ENCODE peak calls at places on chromosomes 11 and 22, in seven cellular contexts. Z, O, B, Y, S, G and X are unnamed samples.

GRCh38 chr22:36589856-36590255 is 60.9 kb upstream of the EIF3D start:
- DNase-seq in O (no peak), B (no peak), G (no peak), Z (no peak), Y (no peak), S (no peak), X (no peak)

GRCh38 chr11:131910491-131911387 is 540.3 kb downstream of the NTM start:
- DNase-seq in S (no peak), O (peak; percentile 58), Y (no peak), B (peak; percentile 35), G (no peak), Z (peak; percentile 29), X (no peak)

GRCh38 chr11:119905162-119905561 is 176.2 kb upstream of the NECTIN1 start:
- DNase-seq in Y (no peak), S (no peak), B (no peak), G (no peak), Z (no peak), O (no peak), X (no peak)

GRCh38 chr22:29917052-29917902 is 34.3 kb downstream of the MTMR3 start:
- DNase-seq in Y (no peak), B (no peak), O (no peak), G (no peak), S (no peak), Z (no peak), X (no peak)

GRCh38 chr11:126337472-126338241 is 17.8 kb upstream of the ST3GAL4 start:
- DNase-seq in S (no peak), Y (no peak), G (no peak), B (no peak), O (no peak), Z (no peak), X (no peak)

GRCh38 chr11:79437981-79438630 is 2.7 kb downstream of the TENM4 start:
- DNase-seq in S (peak; percentile 26), B (peak; percentile 31), Z (peak; percentile 22), Y (no peak), O (peak; percentile 24), G (no peak), X (peak; percentile 78)

GRCh38 chr11:129703846-129704245 is 111.8 kb upstream of the TMEM45B start:
- DNase-seq in B (no peak), Y (no peak), G (no peak), Z (no peak), S (no peak), O (no peak), X (no peak)

GRCh38 chr22:41425704-41426365 is 20.8 kb downstream of the TOB2 start:
- DNase-seq in G (no peak), S (no peak), O (no peak), B (no peak), Z (no peak), Y (peak; percentile 64), X (no peak)

GRCh38 chr22:42608481-42609361 is 6.0 kb downstream of the POLDIP3 start:
- DNase-seq in S (no peak), O (peak; percentile 56), G (no peak), Z (no peak), B (no peak), Y (no peak), X (no peak)

GRCh38 chr22:50316114-50317065 is 8.9 kb upstream of the PLXNB2 start:
- DNase-seq in S (peak; percentile 8), G (no peak), Y (no peak), B (no peak), O (no peak), Z (no peak), X (no peak)

GRCh38 chr11:107018902-107019493 is 722 bp upstream of the GUCY1A2 start:
- DNase-seq in Y (peak; percentile 6), B (peak; percentile 23), Z (peak; percentile 52), S (no peak), O (peak; percentile 63), G (peak; percentile 33), X (peak; percentile 79)

GRCh38 chr11:132114185-132114584 is 743.8 kb downstream of the NTM start:
- DNase-seq in B (peak; percentile 88), G (no peak), Z (no peak), Y (no peak), O (no peak), S (no peak), X (no peak)

GRCh38 chr11:66887531-66887930 is 30.7 kb downstream of the LRFN4 start:
- DNase-seq in B (no peak), Z (no peak), Y (no peak), O (no peak), S (no peak), G (no peak), X (no peak)

GRCh38 chr11:66142370-66143263 is 72.5 kb downstream of the PACS1 start:
- DNase-seq in G (no peak), O (peak; percentile 75), B (no peak), S (no peak), Z (no peak), Y (no peak), X (no peak)

GRCh38 chr11:32259641-32260081 is 168.8 kb downstream of the RCN1 start:
- DNase-seq in G (peak; percentile 45), B (no peak), S (no peak), Z (peak; percentile 36), Y (no peak), O (peak; percentile 15), X (no peak)

GRCh38 chr11:107916671-107917241 is 11.5 kb upstream of the RAB39A start:
- DNase-seq in G (no peak), Y (peak; percentile 24), Z (peak; percentile 44), B (no peak), O (peak; percentile 19), S (peak; percentile 47), X (no peak)

GRCh38 chr11:97739892-97740782 is 1280.6 kb upstream of the CNTN5 start:
- DNase-seq in B (peak; percentile 32), S (no peak), Y (no peak), G (peak; percentile 55), O (no peak), Z (no peak), X (no peak)

GRCh38 chr11:78889698-78890097 is 315.0 kb upstream of the NARS2 start:
- DNase-seq in O (no peak), Y (no peak), S (no peak), G (no peak), B (no peak), Z (no peak), X (no peak)

GRCh38 chr11:109000531-109000930 is 335.7 kb downstream of the DDX10 start:
- DNase-seq in G (no peak), Y (no peak), S (no peak), Z (no peak), O (no peak), B (peak; percentile 16), X (no peak)

GRCh38 chr22:38414009-38414395 is 41.0 kb downstream of the KCNJ4 start:
- DNase-seq in G (no peak), S (no peak), O (no peak), Y (no peak), B (no peak), Z (no peak), X (no peak)

GRCh38 chr11:67119577-67120391 is 721 bp downstream of the KDM2A start:
- DNase-seq in S (peak; percentile 34), O (peak; percentile 29), G (no peak), Y (peak; percentile 38), Z (peak; percentile 37), B (peak; percentile 20), X (no peak)

GRCh38 chr22:18057568-18058209 is 20.1 kb upstream of the PEX26 start:
- DNase-seq in O (peak; percentile 97), G (peak; percentile 98), B (no peak), Z (peak; percentile 75), S (peak; percentile 89), Y (no peak), X (peak; percentile 91)

GRCh38 chr22:11629661-11630385 is 3898.2 kb upstream of the OR11H1 start:
- DNase-seq in O (no peak), B (no peak), S (no peak), G (no peak), Y (no peak), Z (no peak), X (peak; percentile 74)